ENCODE peak calls at places on chromosome 4, in five cellular contexts. M, D, L, G and X are unnamed samples.

GRCh38 chr4:114005569-114006442 is 26.4 kb upstream of the ARSJ start:
- DNase-seq in G (no peak), M (no peak), D (peak; percentile 11), L (no peak), X (peak; percentile 81)

GRCh38 chr4:47929682-47930201 is 15.4 kb upstream of the NFXL1 start:
- DNase-seq in D (no peak), G (no peak), L (no peak), M (no peak), X (no peak)

GRCh38 chr4:88706574-88706973 is 8.9 kb upstream of the NAP1L5 start:
- DNase-seq in L (no peak), G (no peak), M (peak; percentile 31), D (peak; percentile 62), X (peak; percentile 55)

GRCh38 chr4:94532016-94532789 is 80.5 kb downstream of the PDLIM5 start:
- DNase-seq in L (no peak), G (no peak), D (peak; percentile 65), M (peak; percentile 63), X (no peak)

GRCh38 chr4:54189140-54189539 is 40.0 kb upstream of the PDGFRA start:
- DNase-seq in M (peak; percentile 17), L (no peak), D (no peak), G (no peak), X (no peak)

GRCh38 chr4:187063251-187063650 is 339.6 kb upstream of the FAT1 start:
- DNase-seq in D (no peak), G (no peak), M (no peak), L (no peak), X (no peak)

GRCh38 chr4:88320780-88321373 is 36.5 kb upstream of the PPM1K start:
- DNase-seq in G (no peak), M (no peak), D (peak; percentile 33), L (peak; percentile 63), X (peak; percentile 31)

GRCh38 chr4:8583655-8584025 is 3.4 kb downstream of the GPR78 start:
- DNase-seq in D (no peak), L (no peak), M (no peak), G (no peak), X (no peak)

GRCh38 chr4:98181815-98182214 is 38.5 kb upstream of the STPG2 start:
- DNase-seq in D (peak; percentile 13), G (no peak), L (no peak), M (no peak), X (no peak)

GRCh38 chr4:7915875-7916242 is 23.8 kb downstream of the AFAP1 start:
- DNase-seq in G (peak; percentile 9), D (no peak), M (no peak), L (no peak), X (no peak)

GRCh38 chr4:142917678-142918077 is 71.6 kb upstream of the INPP4B start:
- DNase-seq in D (no peak), G (no peak), L (no peak), M (no peak), X (no peak)

GRCh38 chr4:47913858-47914218 is 545 bp downstream of the NFXL1 start:
- DNase-seq in G (peak; percentile 90), L (peak; percentile 30), D (no peak), M (no peak), X (no peak)

GRCh38 chr4:138055890-138056289 is 186.3 kb downstream of the SLC7A11 start:
- DNase-seq in G (no peak), D (no peak), L (no peak), M (no peak), X (no peak)

DNA sequence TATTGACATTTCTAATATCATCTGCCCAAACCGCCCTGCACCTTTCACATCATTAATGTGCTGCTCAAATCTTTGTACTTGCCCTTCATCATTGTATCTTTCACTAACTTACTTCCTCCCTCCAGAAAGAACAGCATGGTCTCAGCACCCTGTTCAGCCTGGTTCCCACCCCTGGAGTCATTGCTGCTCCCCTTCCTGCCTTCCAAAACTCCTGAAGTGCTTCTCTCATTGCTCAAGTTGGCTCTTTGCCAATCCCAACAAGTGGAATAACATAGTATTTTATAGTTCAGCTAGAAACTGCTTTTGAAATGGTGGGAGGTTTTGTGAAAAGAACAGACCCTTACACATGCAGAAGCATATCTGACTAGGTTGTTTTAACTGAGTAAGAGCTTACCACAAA is 14.0 kb upstream of the TTC29 start:
- DNase-seq in M (no peak), L (no peak), D (peak; percentile 48), G (no peak), X (no peak)
- H3K4me3 ChIP-seq in M (no peak overlapping the region), L (no peak overlapping the region), D (no peak overlapping the region), G (no peak overlapping the region), X (no peak overlapping the region)

GRCh38 chr4:168867128-168867527 is 142.9 kb downstream of the CBR4 start:
- DNase-seq in D (no peak), G (no peak), M (no peak), L (no peak), X (no peak)

GRCh38 chr4:168863719-168864632 is 146.1 kb downstream of the CBR4 start:
- DNase-seq in G (no peak), D (no peak), L (no peak), M (no peak), X (no peak)

GRCh38 chr4:168866635-168867034 is 143.4 kb downstream of the CBR4 start:
- DNase-seq in D (no peak), G (no peak), M (no peak), L (no peak), X (no peak)

GRCh38 chr4:168865854-168866253 is 144.2 kb downstream of the CBR4 start:
- DNase-seq in D (no peak), L (no peak), M (no peak), G (no peak), X (no peak)

GRCh38 chr4:168864831-168865541 is 145.1 kb downstream of the CBR4 start:
- DNase-seq in D (no peak), G (no peak), M (no peak), L (no peak), X (peak; percentile 73)
- TF ChIP-seq CTCF in D (peak; percentile 63), G (no peak), M (peak; percentile 55), L (no peak), X (peak; percentile 45)

GRCh38 chr4:6446130-6446482 is 26.3 kb downstream of the PPP2R2C start:
- DNase-seq in G (no peak), M (no peak), D (no peak), L (no peak), X (no peak)
- H3K4me3 ChIP-seq in G (no peak overlapping the region), M (no peak overlapping the region), D (no peak overlapping the region), L (no peak overlapping the region), X (no peak overlapping the region)

DNA sequence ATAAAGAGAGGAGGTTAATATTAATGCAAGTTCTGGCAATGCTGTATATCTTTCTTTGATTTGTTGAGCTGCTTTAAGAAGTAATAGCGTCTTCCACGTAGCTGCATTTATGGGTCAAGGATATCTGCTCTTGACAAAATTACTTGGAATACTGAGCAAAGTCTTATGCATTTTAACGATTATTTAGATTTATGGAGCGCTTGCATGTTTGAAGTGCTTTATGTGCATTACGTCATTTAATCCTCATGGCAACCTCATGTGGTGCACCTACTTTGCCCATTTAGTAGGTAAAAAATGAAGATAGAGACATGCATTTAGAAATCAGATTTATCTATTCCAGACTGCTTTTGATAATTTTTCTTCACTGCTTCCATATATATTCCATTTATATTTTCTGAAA is 46.0 kb downstream of the DTHD1 start:
- DNase-seq in G (no peak), L (no peak), D (no peak), M (no peak), X (no peak)
- TF ChIP-seq CTCF in G (no peak), L (no peak), D (no peak), M (no peak), X (no peak)

DNA sequence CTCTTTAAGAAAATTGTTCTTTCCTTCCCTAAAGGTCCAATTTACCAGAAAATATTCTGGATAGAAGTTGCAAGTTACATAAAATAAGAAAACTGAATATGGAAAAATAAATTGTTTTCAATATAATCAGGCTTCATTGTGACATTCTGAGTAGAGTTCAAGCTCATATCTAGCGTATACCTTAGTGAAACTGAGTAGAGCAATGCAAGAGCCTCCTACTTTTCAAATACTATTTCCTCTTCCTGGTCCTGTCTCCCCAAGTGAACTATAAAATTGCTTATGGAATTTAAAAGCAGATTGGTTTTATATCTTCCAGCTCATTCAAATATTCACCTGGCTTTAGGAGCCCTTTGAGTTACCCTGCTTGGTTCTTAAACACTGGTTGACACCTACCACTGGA is 189.3 kb upstream of the GALNT7 start:
- DNase-seq in G (no peak), D (no peak), L (no peak), M (no peak), X (no peak)
- H3K4me3 ChIP-seq in G (no peak overlapping the region), D (no peak overlapping the region), L (no peak overlapping the region), M (no peak overlapping the region), X (no peak overlapping the region)

DNA sequence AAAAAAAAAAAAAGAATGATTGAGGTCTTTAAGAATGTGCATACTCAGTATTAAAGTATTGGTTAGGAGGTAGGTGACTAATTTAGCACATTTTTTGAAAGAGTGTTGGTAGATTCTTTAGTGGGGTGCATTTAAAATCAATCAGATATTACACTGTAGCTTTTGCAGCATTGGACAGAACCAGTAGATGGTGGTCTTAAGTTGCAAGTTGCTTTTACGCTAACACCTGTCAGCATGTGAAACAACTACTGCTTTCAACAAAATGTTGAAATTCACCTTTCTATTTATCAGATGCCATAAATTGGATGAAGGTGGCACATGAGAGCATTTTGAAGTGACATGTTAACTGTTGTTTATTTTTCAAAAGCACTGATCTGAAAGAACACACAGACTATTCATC is 41.0 kb downstream of the NAA11 start:
- DNase-seq in G (no peak), L (no peak), M (no peak), D (no peak), X (no peak)
- TF ChIP-seq CTCF in G (no peak), L (no peak), M (no peak), D (no peak), X (no peak)

DNA sequence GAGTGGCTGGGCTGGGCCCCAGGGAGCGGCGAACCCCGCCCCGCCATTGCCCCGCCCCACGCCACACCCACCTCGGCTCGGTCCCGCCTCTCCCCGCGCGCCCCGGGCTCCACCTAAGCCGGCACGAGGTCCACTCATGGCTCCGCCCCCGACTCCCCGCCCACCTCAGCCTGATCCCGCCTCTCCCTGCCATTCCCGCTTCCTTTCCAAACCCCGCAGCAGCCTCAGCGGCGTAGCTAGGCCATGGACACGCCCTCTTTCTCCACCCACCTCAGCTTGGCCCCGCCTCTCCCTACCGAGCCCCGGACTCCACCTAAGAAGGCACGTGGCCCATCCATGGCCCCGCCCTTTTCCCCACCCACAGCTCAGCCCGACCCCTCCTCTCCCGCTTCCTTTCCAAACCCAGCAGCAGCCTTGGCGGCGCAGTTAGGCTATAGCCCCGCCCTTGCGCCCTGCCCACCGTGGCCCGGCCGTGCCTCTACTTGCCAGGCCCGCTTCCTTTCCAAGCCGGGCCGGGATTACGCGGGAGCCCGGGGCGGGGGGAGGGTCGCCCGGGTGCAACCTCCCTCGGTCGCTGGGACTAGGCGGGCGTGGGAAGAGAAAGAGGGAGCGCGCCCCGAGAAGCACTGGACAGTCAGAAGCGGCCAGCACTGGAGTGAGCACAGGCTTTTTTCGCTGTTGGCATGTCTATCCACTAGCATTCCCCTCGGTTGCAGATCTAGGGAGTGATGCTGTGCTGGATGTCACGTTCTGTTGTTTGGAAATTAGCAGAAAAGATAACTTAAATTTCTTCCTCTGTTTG is at the start of gene RELL1:
- DNase-seq in D (peak; percentile 100), L (peak; percentile 99), G (peak; percentile 100), M (peak; percentile 97), X (peak; percentile 99)
- H3K4me3 ChIP-seq in D (peak within 1 kb of the TSS; percentile 85), L (peak within 1 kb of the TSS; percentile 90), G (peak within 1 kb of the TSS; percentile 74), M (peak within 1 kb of the TSS; percentile 74), X (peak within 1 kb of the TSS; percentile 86)

GRCh38 chr4:30718889-30719252 is 1.3 kb upstream of the PCDH7 start:
- DNase-seq in G (no peak), L (no peak), M (no peak), D (peak; percentile 27), X (no peak)
- TF ChIP-seq CTCF in G (no peak), L (peak; percentile 11), M (peak; percentile 17), D (peak; percentile 36), X (peak; percentile 36)